ENCODE peak calls at places on chromosomes 11 and 22, in nine cellular contexts. One of them, this sample, is unnamed.

GRCh38 chr11:47766363-47767227 is 546 bp downstream of the FNBP4 start:
- DNase-seq in breast epithelium: peak
- DNase-seq in NB4: peak
- DNase-seq in cardiac muscle cell: peak
- DNase-seq in K562: peak
- DNase-seq in upper lobe of right lung: peak
- DNase-seq in left lung: peak
- DNase-seq in lung: peak
- DNase-seq in thoracic aorta: no peak
- DNase-seq in this sample: peak

GRCh38 chr22:45892681-45893461 is 84.1 kb downstream of the WNT7B start:
- DNase-seq in breast epithelium: no peak
- DNase-seq in NB4: no peak
- DNase-seq in cardiac muscle cell: no peak
- DNase-seq in K562: no peak
- DNase-seq in upper lobe of right lung: peak
- DNase-seq in left lung: peak
- DNase-seq in lung: no peak
- DNase-seq in thoracic aorta: no peak
- DNase-seq in this sample: no peak

GRCh38 chr11:67316882-67317364 is 13.6 kb downstream of the SSH3 start:
- DNase-seq in breast epithelium: no peak
- DNase-seq in NB4: no peak
- DNase-seq in cardiac muscle cell: no peak
- DNase-seq in K562: no peak
- DNase-seq in upper lobe of right lung: no peak
- DNase-seq in left lung: no peak
- DNase-seq in lung: no peak
- DNase-seq in thoracic aorta: no peak
- DNase-seq in this sample: no peak

GRCh38 chr11:61793084-61793828 is 545 bp downstream of the FEN1 start:
- DNase-seq in breast epithelium: no peak
- DNase-seq in NB4: peak
- DNase-seq in cardiac muscle cell: no peak
- DNase-seq in K562: no peak
- DNase-seq in upper lobe of right lung: peak
- DNase-seq in left lung: no peak
- DNase-seq in lung: no peak
- DNase-seq in thoracic aorta: no peak
- DNase-seq in this sample: no peak

GRCh38 chr11:19597194-19597593 is 115.4 kb upstream of the NAV2 start:
- DNase-seq in breast epithelium: no peak
- DNase-seq in NB4: no peak
- DNase-seq in cardiac muscle cell: no peak
- DNase-seq in K562: no peak
- DNase-seq in upper lobe of right lung: no peak
- DNase-seq in left lung: no peak
- DNase-seq in lung: no peak
- DNase-seq in thoracic aorta: no peak
- DNase-seq in this sample: no peak

GRCh38 chr11:119700030-119700429 is 29.0 kb downstream of the NECTIN1 start:
- DNase-seq in breast epithelium: no peak
- DNase-seq in NB4: no peak
- DNase-seq in cardiac muscle cell: no peak
- DNase-seq in K562: no peak
- DNase-seq in upper lobe of right lung: no peak
- DNase-seq in left lung: peak
- DNase-seq in lung: no peak
- DNase-seq in thoracic aorta: no peak
- DNase-seq in this sample: no peak

GRCh38 chr22:35552186-35552842 is 11.7 kb downstream of the RASD2 start:
- DNase-seq in breast epithelium: no peak
- DNase-seq in NB4: peak
- DNase-seq in cardiac muscle cell: peak
- DNase-seq in K562: peak
- DNase-seq in upper lobe of right lung: no peak
- DNase-seq in left lung: no peak
- DNase-seq in lung: no peak
- DNase-seq in thoracic aorta: no peak
- DNase-seq in this sample: peak

GRCh38 chr11:130159657-130160459 is at the start of gene ST14:
- DNase-seq in breast epithelium: peak
- DNase-seq in NB4: peak
- DNase-seq in cardiac muscle cell: peak
- DNase-seq in K562: no peak
- DNase-seq in upper lobe of right lung: peak
- DNase-seq in left lung: peak
- DNase-seq in lung: peak
- DNase-seq in thoracic aorta: no peak
- DNase-seq in this sample: peak

GRCh38 chr11:43243901-43244300 is 67.9 kb upstream of the API5 start:
- DNase-seq in breast epithelium: no peak
- DNase-seq in NB4: no peak
- DNase-seq in cardiac muscle cell: no peak
- DNase-seq in K562: no peak
- DNase-seq in upper lobe of right lung: no peak
- DNase-seq in left lung: no peak
- DNase-seq in lung: no peak
- DNase-seq in thoracic aorta: no peak
- DNase-seq in this sample: no peak

GRCh38 chr11:8086001-8086479 is 5.0 kb downstream of the TUB start:
- DNase-seq in breast epithelium: no peak
- DNase-seq in NB4: no peak
- DNase-seq in cardiac muscle cell: no peak
- DNase-seq in K562: no peak
- DNase-seq in upper lobe of right lung: no peak
- DNase-seq in left lung: no peak
- DNase-seq in lung: no peak
- DNase-seq in thoracic aorta: no peak
- DNase-seq in this sample: no peak

GRCh38 chr11:46461461-46461927 is 69.9 kb upstream of the CHRM4 start:
- DNase-seq in breast epithelium: no peak
- DNase-seq in NB4: no peak
- DNase-seq in cardiac muscle cell: no peak
- DNase-seq in K562: no peak
- DNase-seq in upper lobe of right lung: no peak
- DNase-seq in left lung: no peak
- DNase-seq in lung: no peak
- DNase-seq in thoracic aorta: no peak
- DNase-seq in this sample: no peak

GRCh38 chr11:96470521-96470920 is 80.7 kb downstream of the JRKL start:
- DNase-seq in breast epithelium: no peak
- DNase-seq in NB4: no peak
- DNase-seq in cardiac muscle cell: no peak
- DNase-seq in K562: no peak
- DNase-seq in upper lobe of right lung: no peak
- DNase-seq in left lung: no peak
- DNase-seq in lung: no peak
- DNase-seq in thoracic aorta: no peak
- DNase-seq in this sample: no peak

GRCh38 chr11:114094516-114094915 is 35.0 kb downstream of the ZBTB16 start:
- DNase-seq in breast epithelium: no peak
- DNase-seq in NB4: no peak
- DNase-seq in cardiac muscle cell: no peak
- DNase-seq in K562: no peak
- DNase-seq in upper lobe of right lung: no peak
- DNase-seq in left lung: no peak
- DNase-seq in lung: no peak
- DNase-seq in thoracic aorta: no peak
- DNase-seq in this sample: no peak
- TF ChIP-seq CTCF in breast epithelium: no peak
- TF ChIP-seq CTCF in NB4: no peak
- TF ChIP-seq CTCF in cardiac muscle cell: no peak
- TF ChIP-seq CTCF in K562: no peak
- TF ChIP-seq CTCF in upper lobe of right lung: no peak
- TF ChIP-seq CTCF in left lung: no peak
- TF ChIP-seq CTCF in lung: no peak
- TF ChIP-seq CTCF in thoracic aorta: no peak
- TF ChIP-seq CTCF in this sample: no peak

GRCh38 chr11:45453721-45454120 is 167.6 kb upstream of the SYT13 start:
- DNase-seq in breast epithelium: no peak
- DNase-seq in NB4: no peak
- DNase-seq in cardiac muscle cell: no peak
- DNase-seq in K562: no peak
- DNase-seq in upper lobe of right lung: no peak
- DNase-seq in left lung: no peak
- DNase-seq in lung: no peak
- DNase-seq in thoracic aorta: no peak
- DNase-seq in this sample: no peak
- TF ChIP-seq CTCF in breast epithelium: no peak
- TF ChIP-seq CTCF in NB4: no peak
- TF ChIP-seq CTCF in cardiac muscle cell: no peak
- TF ChIP-seq CTCF in K562: no peak
- TF ChIP-seq CTCF in upper lobe of right lung: no peak
- TF ChIP-seq CTCF in left lung: no peak
- TF ChIP-seq CTCF in lung: no peak
- TF ChIP-seq CTCF in thoracic aorta: no peak
- TF ChIP-seq CTCF in this sample: no peak

DNA sequence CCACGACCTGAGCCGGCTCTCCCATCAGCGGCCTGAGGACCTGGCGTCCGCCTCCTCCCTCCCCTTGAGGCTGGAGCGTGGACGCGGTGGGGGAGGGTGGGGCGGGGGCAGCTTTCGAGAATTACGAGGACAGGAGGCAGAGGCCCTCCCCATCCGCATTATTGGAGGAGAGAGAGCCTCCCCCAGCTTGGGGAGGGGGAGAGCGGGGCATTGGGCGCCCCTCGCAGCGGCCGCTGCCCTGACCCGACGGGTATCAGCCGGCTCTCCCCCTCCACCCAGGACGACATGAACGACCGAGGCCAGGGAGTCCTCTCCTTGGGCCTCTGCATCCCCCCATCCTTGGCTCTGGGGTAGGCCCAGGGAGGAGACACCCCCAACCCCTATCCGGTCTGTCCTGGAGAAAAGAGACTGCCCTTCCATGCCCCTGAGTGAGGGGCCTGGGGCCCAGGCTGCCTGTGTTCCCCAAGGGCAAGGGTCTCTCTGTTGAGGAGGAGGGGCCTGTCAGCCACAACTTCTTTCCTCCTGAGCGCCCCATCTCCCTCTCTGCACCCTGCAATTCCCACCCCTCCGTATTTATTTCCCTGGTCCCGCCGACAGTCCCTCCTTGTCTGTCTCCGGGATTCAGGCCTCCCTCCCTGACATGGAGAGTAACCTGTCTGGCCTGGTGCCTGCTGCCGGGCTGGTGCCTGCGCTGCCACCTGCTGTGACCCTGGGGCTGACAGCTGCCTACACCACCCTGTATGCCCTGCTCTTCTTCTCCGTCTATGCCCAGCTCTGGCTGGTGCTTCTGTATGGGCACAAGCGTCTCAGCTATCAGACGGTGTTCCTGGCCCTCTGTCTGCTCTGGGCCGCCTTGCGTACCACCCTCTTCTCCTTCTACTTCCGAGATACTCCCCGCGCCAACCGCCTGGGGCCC is 495 bp downstream of the GPR137 start:
- DNase-seq in breast epithelium: no peak
- DNase-seq in NB4: peak
- DNase-seq in cardiac muscle cell: no peak
- DNase-seq in K562: no peak
- DNase-seq in upper lobe of right lung: no peak
- DNase-seq in left lung: no peak
- DNase-seq in lung: no peak
- DNase-seq in thoracic aorta: no peak
- DNase-seq in this sample: no peak
- TF ChIP-seq CTCF in breast epithelium: no peak
- TF ChIP-seq CTCF in NB4: peak
- TF ChIP-seq CTCF in cardiac muscle cell: no peak
- TF ChIP-seq CTCF in K562: no peak
- TF ChIP-seq CTCF in upper lobe of right lung: no peak
- TF ChIP-seq CTCF in left lung: no peak
- TF ChIP-seq CTCF in lung: no peak
- TF ChIP-seq CTCF in thoracic aorta: no peak
- TF ChIP-seq CTCF in this sample: no peak

DNA sequence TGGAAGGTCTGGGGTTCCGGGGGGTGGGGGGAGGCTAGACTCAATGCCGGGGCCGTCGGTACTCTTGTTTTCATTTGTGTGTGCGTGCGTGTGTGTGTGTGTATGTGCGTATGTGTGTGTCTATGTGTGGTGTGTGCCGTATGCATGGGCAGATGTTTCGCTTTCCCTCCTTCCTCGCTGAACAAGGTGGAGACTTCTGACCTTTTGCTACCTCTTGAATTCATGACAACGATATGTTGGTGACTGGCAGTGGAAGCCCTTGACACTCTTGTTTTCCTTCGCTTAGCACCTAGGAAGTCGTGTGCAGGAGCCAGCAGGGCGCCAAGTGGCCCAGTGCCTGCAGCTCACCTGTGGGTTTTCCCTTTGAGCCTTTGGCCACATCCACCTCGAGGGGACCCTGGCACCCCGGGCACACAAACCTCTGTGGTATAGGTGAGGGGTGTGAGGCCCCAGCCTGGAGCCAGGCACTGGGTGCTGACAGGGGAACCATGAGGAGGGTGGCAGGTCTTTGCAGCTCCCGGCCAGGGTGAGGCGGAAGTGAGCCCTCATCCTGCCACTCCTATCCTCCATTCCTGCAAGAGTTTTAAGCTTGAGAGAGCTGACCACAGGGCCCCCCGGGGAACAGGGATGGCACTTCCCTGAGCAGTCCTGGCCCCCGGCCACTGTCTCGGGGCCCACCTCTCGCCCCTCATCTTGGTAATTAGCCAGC is 19.3 kb upstream of the TMEM191C start:
- DNase-seq in breast epithelium: peak
- DNase-seq in NB4: peak
- DNase-seq in cardiac muscle cell: no peak
- DNase-seq in K562: peak
- DNase-seq in upper lobe of right lung: peak
- DNase-seq in left lung: peak
- DNase-seq in lung: no peak
- DNase-seq in thoracic aorta: no peak
- DNase-seq in this sample: peak
- TF ChIP-seq CTCF in breast epithelium: no peak
- TF ChIP-seq CTCF in NB4: peak
- TF ChIP-seq CTCF in cardiac muscle cell: no peak
- TF ChIP-seq CTCF in K562: peak
- TF ChIP-seq CTCF in upper lobe of right lung: no peak
- TF ChIP-seq CTCF in left lung: no peak
- TF ChIP-seq CTCF in lung: no peak
- TF ChIP-seq CTCF in thoracic aorta: no peak
- TF ChIP-seq CTCF in this sample: no peak